ENCODE peak calls at places on chromosomes 4 and X, in seven cellular contexts. S is sigmoid colon, L is GM06990, O is GM12865, N is upper lobe of left lung, V is pancreas, R is astrocyte of the spinal cord. D is an unnamed sample.
A peak's percentile ranks its signal among the peaks of the same experiment; 100 is the strongest.

GRCh38 chrX:45758319-45758718 is 557.6 kb upstream of the DIPK2B start:
- DNase-seq in S (no peak), L (peak; percentile 55), O (peak; percentile 79), V (no peak), N (no peak), R (peak; percentile 92), D (no peak)

GRCh38 chr4:24734511-24734910 is 60.9 kb upstream of the SOD3 start:
- DNase-seq in S (no peak), N (no peak), O (no peak), L (no peak), V (no peak), R (no peak), D (no peak)

GRCh38 chr4:2941138-2942036 is 21.8 kb downstream of the NOP14 start:
- DNase-seq in O (no peak), V (no peak), N (no peak), R (no peak), S (no peak), L (no peak), D (no peak)

GRCh38 chrX:86047174-86047991 is at the start of gene CHM:
- DNase-seq in N (no peak), R (peak; percentile 89), L (peak; percentile 59), O (peak; percentile 81), S (peak; percentile 77), V (peak; percentile 70), D (peak; percentile 59)

GRCh38 chrX:7330971-7331746 is 183.2 kb upstream of the PUDP start:
- DNase-seq in L (no peak), S (no peak), O (no peak), R (peak; percentile 86), V (no peak), N (no peak), D (no peak)

GRCh38 chr4:98469776-98470175 is 188.6 kb downstream of the TSPAN5 start:
- DNase-seq in V (no peak), N (no peak), O (no peak), S (no peak), L (no peak), R (no peak), D (no peak)

GRCh38 chr4:36269116-36269515 is 12.3 kb upstream of the DTHD1 start:
- DNase-seq in O (peak; percentile 27), R (no peak), L (no peak), S (no peak), N (no peak), V (no peak), D (no peak)

GRCh38 chrX:140034916-140035315 is 69.6 kb upstream of the CXorf66 start:
- DNase-seq in S (no peak), O (no peak), V (no peak), R (peak; percentile 9), N (no peak), L (no peak), D (no peak)

GRCh38 chr4:13580018-13580417 is 35.7 kb upstream of the NKX3-2 start:
- DNase-seq in O (no peak), R (no peak), L (no peak), N (no peak), V (no peak), S (no peak), D (no peak)

GRCh38 chr4:90889171-90889570 is 762.0 kb downstream of the CCSER1 start:
- DNase-seq in L (no peak), R (no peak), O (no peak), S (no peak), V (no peak), N (no peak), D (no peak)

GRCh38 chr4:143354990-143355389 is 18.3 kb downstream of the GAB1 start:
- DNase-seq in R (no peak), L (no peak), N (no peak), O (peak; percentile 50), S (no peak), V (no peak), D (no peak)

GRCh38 chr4:87423313-87424031 is 1.1 kb downstream of the NUDT9 start:
- DNase-seq in R (peak; percentile 14), N (no peak), S (no peak), O (peak; percentile 59), V (peak; percentile 44), L (peak; percentile 18), D (no peak)
- TF ChIP-seq CTCF in R (no peak), N (no peak), S (no peak), O (no peak), V (no peak), L (no peak), D (no peak)

GRCh38 chr4:138867404-138867803 is 148.2 kb upstream of the NOCT start:
- DNase-seq in S (no peak), L (no peak), V (no peak), O (no peak), N (no peak), R (no peak), D (no peak)
- TF ChIP-seq CTCF in S (no peak), L (no peak), V (no peak), O (no peak), N (no peak), R (no peak), D (no peak)

DNA sequence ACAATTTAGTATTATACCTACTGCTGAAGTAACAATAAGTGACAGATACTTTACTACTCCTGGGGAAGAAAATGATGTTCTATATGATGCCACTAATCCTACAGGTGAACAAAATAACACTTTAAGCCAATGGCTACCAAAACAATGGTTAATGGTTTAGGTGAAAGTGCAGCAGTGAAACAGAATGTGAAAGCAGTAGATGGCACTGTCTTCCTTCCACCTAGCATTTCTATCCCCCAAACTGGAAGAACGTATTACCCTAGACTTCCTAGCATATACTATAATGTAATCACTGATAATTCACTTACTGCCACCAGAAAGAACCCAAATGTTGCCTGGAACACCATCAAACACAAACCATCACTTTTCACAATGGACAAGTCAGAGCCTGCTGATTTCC is 18.9 kb upstream of the CABS1 start:
- DNase-seq in N (no peak), L (no peak), R (no peak), O (peak; percentile 18), V (no peak), S (no peak), D (no peak)
- TF ChIP-seq CTCF in N (no peak), L (peak; percentile 36), R (no peak), O (peak; percentile 40), V (no peak), S (no peak), D (peak; percentile 20)

GRCh38 chrX:70954871-70955270 is 24.0 kb upstream of the SLC7A3 start:
- DNase-seq in S (no peak), R (no peak), O (no peak), L (no peak), V (no peak), N (no peak), D (no peak)

DNA sequence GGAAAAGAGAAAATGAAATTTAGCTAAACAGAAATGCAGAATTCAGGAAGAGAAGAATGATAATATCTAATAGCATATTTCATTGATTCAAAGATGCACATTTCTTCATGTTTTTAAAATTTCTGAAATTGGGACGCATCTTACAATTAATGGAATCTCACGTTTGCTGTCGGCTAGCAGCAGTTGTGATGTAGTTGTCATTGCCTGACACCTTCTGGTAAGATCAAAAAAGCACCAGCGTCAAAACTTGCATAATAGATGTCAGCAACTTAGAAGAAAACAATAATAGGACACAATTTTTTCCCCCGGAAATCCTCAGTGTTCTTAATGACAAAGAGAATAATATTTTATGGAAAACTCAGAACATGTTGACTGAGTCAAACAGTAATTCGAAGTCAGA is 29.8 kb upstream of the SLC7A3 start:
- DNase-seq in S (no peak), V (no peak), L (no peak), O (peak; percentile 1), R (no peak), N (no peak), D (no peak)
- TF ChIP-seq CTCF in S (no peak), V (no peak), L (peak; percentile 32), O (no peak), R (no peak), N (no peak), D (no peak)

D was measured in GM20000.